ENCODE peak calls at places on chromosomes 1 and 21, in ten cellular contexts. One of them, this sample, is unnamed.
A peak's percentile ranks its signal among the peaks of the same experiment; 100 is the strongest.

GRCh38 chr1:155093938-155094621 is 15.4 kb downstream of the EFNA3 start:
- DNase-seq in RWPE1: no peak
- DNase-seq in coronary artery: no peak
- DNase-seq in AG10803: peak; percentile 41
- DNase-seq in CD4-positive, alpha-beta memory T cell: no peak
- DNase-seq in HAP-1: no peak
- DNase-seq in activated naive CD4-positive, alpha-beta T cell treated with anti-CD3 and anti-CD28 coated beads, Interleukin-2, amount 10 ng/mL, durations not matched to agents 7 days and 5 days: no peak
- DNase-seq in GM19239: no peak
- DNase-seq in NCI-H146: peak; percentile 59
- DNase-seq in mucosa of descending colon: peak; percentile 58
- DNase-seq in this sample: no peak

GRCh38 chr21:35652872-35653271 is 407.5 kb downstream of the SETD4 start:
- DNase-seq in RWPE1: no peak
- DNase-seq in coronary artery: no peak
- DNase-seq in AG10803: no peak
- DNase-seq in CD4-positive, alpha-beta memory T cell: no peak
- DNase-seq in HAP-1: no peak
- DNase-seq in activated naive CD4-positive, alpha-beta T cell treated with anti-CD3 and anti-CD28 coated beads, Interleukin-2, amount 10 ng/mL, durations not matched to agents 7 days and 5 days: no peak
- DNase-seq in GM19239: no peak
- DNase-seq in NCI-H146: no peak
- DNase-seq in mucosa of descending colon: no peak
- DNase-seq in this sample: no peak

GRCh38 chr1:79551321-79551720 is 544.8 kb upstream of the ADGRL4 start:
- DNase-seq in RWPE1: no peak
- DNase-seq in coronary artery: no peak
- DNase-seq in AG10803: peak; percentile 32
- DNase-seq in CD4-positive, alpha-beta memory T cell: no peak
- DNase-seq in HAP-1: no peak
- DNase-seq in activated naive CD4-positive, alpha-beta T cell treated with anti-CD3 and anti-CD28 coated beads, Interleukin-2, amount 10 ng/mL, durations not matched to agents 7 days and 5 days: no peak
- DNase-seq in GM19239: no peak
- DNase-seq in NCI-H146: no peak
- DNase-seq in mucosa of descending colon: no peak
- DNase-seq in this sample: no peak

GRCh38 chr1:33120436-33121231 is 39.7 kb downstream of the AZIN2 start:
- DNase-seq in RWPE1: peak; percentile 71
- DNase-seq in coronary artery: no peak
- DNase-seq in AG10803: no peak
- DNase-seq in CD4-positive, alpha-beta memory T cell: no peak
- DNase-seq in HAP-1: no peak
- DNase-seq in activated naive CD4-positive, alpha-beta T cell treated with anti-CD3 and anti-CD28 coated beads, Interleukin-2, amount 10 ng/mL, durations not matched to agents 7 days and 5 days: no peak
- DNase-seq in GM19239: no peak
- DNase-seq in NCI-H146: no peak
- DNase-seq in mucosa of descending colon: no peak
- DNase-seq in this sample: no peak

GRCh38 chr1:195791796-195792195 is 816.4 kb downstream of the KCNT2 start:
- DNase-seq in RWPE1: no peak
- DNase-seq in coronary artery: no peak
- DNase-seq in AG10803: no peak
- DNase-seq in CD4-positive, alpha-beta memory T cell: no peak
- DNase-seq in HAP-1: no peak
- DNase-seq in activated naive CD4-positive, alpha-beta T cell treated with anti-CD3 and anti-CD28 coated beads, Interleukin-2, amount 10 ng/mL, durations not matched to agents 7 days and 5 days: no peak
- DNase-seq in GM19239: no peak
- DNase-seq in NCI-H146: no peak
- DNase-seq in mucosa of descending colon: no peak
- DNase-seq in this sample: no peak

GRCh38 chr21:33412832-33413519 is 9.8 kb downstream of the IFNGR2 start:
- DNase-seq in RWPE1: no peak
- DNase-seq in coronary artery: no peak
- DNase-seq in AG10803: no peak
- DNase-seq in CD4-positive, alpha-beta memory T cell: no peak
- DNase-seq in HAP-1: no peak
- DNase-seq in activated naive CD4-positive, alpha-beta T cell treated with anti-CD3 and anti-CD28 coated beads, Interleukin-2, amount 10 ng/mL, durations not matched to agents 7 days and 5 days: no peak
- DNase-seq in GM19239: no peak
- DNase-seq in NCI-H146: no peak
- DNase-seq in mucosa of descending colon: peak; percentile 58
- DNase-seq in this sample: no peak

GRCh38 chr1:77834771-77835334 is 53.6 kb upstream of the NEXN start:
- DNase-seq in RWPE1: no peak
- DNase-seq in coronary artery: no peak
- DNase-seq in AG10803: peak; percentile 78
- DNase-seq in CD4-positive, alpha-beta memory T cell: no peak
- DNase-seq in HAP-1: no peak
- DNase-seq in activated naive CD4-positive, alpha-beta T cell treated with anti-CD3 and anti-CD28 coated beads, Interleukin-2, amount 10 ng/mL, durations not matched to agents 7 days and 5 days: no peak
- DNase-seq in GM19239: no peak
- DNase-seq in NCI-H146: peak; percentile 58
- DNase-seq in mucosa of descending colon: peak; percentile 70
- DNase-seq in this sample: no peak

GRCh38 chr1:154386643-154387352 is 18.3 kb upstream of the IL6R start:
- DNase-seq in RWPE1: no peak
- DNase-seq in coronary artery: no peak
- DNase-seq in AG10803: peak; percentile 13
- DNase-seq in CD4-positive, alpha-beta memory T cell: peak; percentile 67
- DNase-seq in HAP-1: no peak
- DNase-seq in activated naive CD4-positive, alpha-beta T cell treated with anti-CD3 and anti-CD28 coated beads, Interleukin-2, amount 10 ng/mL, durations not matched to agents 7 days and 5 days: peak; percentile 60
- DNase-seq in GM19239: no peak
- DNase-seq in NCI-H146: no peak
- DNase-seq in mucosa of descending colon: peak; percentile 57
- DNase-seq in this sample: no peak

GRCh38 chr1:8671313-8671917 is 146.0 kb downstream of the RERE start:
- DNase-seq in RWPE1: peak; percentile 62
- DNase-seq in coronary artery: no peak
- DNase-seq in AG10803: peak; percentile 75
- DNase-seq in CD4-positive, alpha-beta memory T cell: peak; percentile 22
- DNase-seq in HAP-1: peak; percentile 66
- DNase-seq in activated naive CD4-positive, alpha-beta T cell treated with anti-CD3 and anti-CD28 coated beads, Interleukin-2, amount 10 ng/mL, durations not matched to agents 7 days and 5 days: peak; percentile 32
- DNase-seq in GM19239: peak; percentile 28
- DNase-seq in NCI-H146: peak; percentile 54
- DNase-seq in mucosa of descending colon: peak; percentile 48
- DNase-seq in this sample: no peak

GRCh38 chr21:31554511-31555022 is 104.9 kb upstream of the SOD1 start:
- DNase-seq in RWPE1: peak; percentile 52
- DNase-seq in coronary artery: no peak
- DNase-seq in AG10803: no peak
- DNase-seq in CD4-positive, alpha-beta memory T cell: peak; percentile 3
- DNase-seq in HAP-1: peak; percentile 43
- DNase-seq in activated naive CD4-positive, alpha-beta T cell treated with anti-CD3 and anti-CD28 coated beads, Interleukin-2, amount 10 ng/mL, durations not matched to agents 7 days and 5 days: peak; percentile 46
- DNase-seq in GM19239: no peak
- DNase-seq in NCI-H146: no peak
- DNase-seq in mucosa of descending colon: no peak
- DNase-seq in this sample: no peak

GRCh38 chr1:222627232-222627631 is 9.3 kb downstream of the MIA3 start:
- DNase-seq in RWPE1: no peak
- DNase-seq in coronary artery: no peak
- DNase-seq in AG10803: peak; percentile 36
- DNase-seq in CD4-positive, alpha-beta memory T cell: no peak
- DNase-seq in HAP-1: no peak
- DNase-seq in activated naive CD4-positive, alpha-beta T cell treated with anti-CD3 and anti-CD28 coated beads, Interleukin-2, amount 10 ng/mL, durations not matched to agents 7 days and 5 days: no peak
- DNase-seq in GM19239: no peak
- DNase-seq in NCI-H146: no peak
- DNase-seq in mucosa of descending colon: no peak
- DNase-seq in this sample: no peak

GRCh38 chr1:179017383-179018326 is 8.0 kb upstream of the FAM20B start:
- DNase-seq in RWPE1: peak; percentile 60
- DNase-seq in coronary artery: no peak
- DNase-seq in AG10803: peak; percentile 31
- DNase-seq in CD4-positive, alpha-beta memory T cell: no peak
- DNase-seq in HAP-1: no peak
- DNase-seq in activated naive CD4-positive, alpha-beta T cell treated with anti-CD3 and anti-CD28 coated beads, Interleukin-2, amount 10 ng/mL, durations not matched to agents 7 days and 5 days: no peak
- DNase-seq in GM19239: no peak
- DNase-seq in NCI-H146: no peak
- DNase-seq in mucosa of descending colon: peak; percentile 53
- DNase-seq in this sample: no peak

GRCh38 chr1:51768971-51769601 is 109.4 kb downstream of the NRDC start:
- DNase-seq in RWPE1: peak; percentile 48
- DNase-seq in coronary artery: no peak
- DNase-seq in AG10803: peak; percentile 73
- DNase-seq in CD4-positive, alpha-beta memory T cell: peak; percentile 40
- DNase-seq in HAP-1: peak; percentile 66
- DNase-seq in activated naive CD4-positive, alpha-beta T cell treated with anti-CD3 and anti-CD28 coated beads, Interleukin-2, amount 10 ng/mL, durations not matched to agents 7 days and 5 days: peak; percentile 31
- DNase-seq in GM19239: peak; percentile 29
- DNase-seq in NCI-H146: peak; percentile 53
- DNase-seq in mucosa of descending colon: peak; percentile 38
- DNase-seq in this sample: no peak

GRCh38 chr1:53942149-53942957 is 3.1 kb downstream of the IFT25 start:
- DNase-seq in RWPE1: no peak
- DNase-seq in coronary artery: no peak
- DNase-seq in AG10803: no peak
- DNase-seq in CD4-positive, alpha-beta memory T cell: no peak
- DNase-seq in HAP-1: no peak
- DNase-seq in activated naive CD4-positive, alpha-beta T cell treated with anti-CD3 and anti-CD28 coated beads, Interleukin-2, amount 10 ng/mL, durations not matched to agents 7 days and 5 days: no peak
- DNase-seq in GM19239: no peak
- DNase-seq in NCI-H146: no peak
- DNase-seq in mucosa of descending colon: no peak
- DNase-seq in this sample: no peak

GRCh38 chr1:171911506-171911905 is 70.2 kb downstream of the DNM3 start:
- DNase-seq in RWPE1: no peak
- DNase-seq in coronary artery: no peak
- DNase-seq in AG10803: no peak
- DNase-seq in CD4-positive, alpha-beta memory T cell: no peak
- DNase-seq in HAP-1: no peak
- DNase-seq in activated naive CD4-positive, alpha-beta T cell treated with anti-CD3 and anti-CD28 coated beads, Interleukin-2, amount 10 ng/mL, durations not matched to agents 7 days and 5 days: no peak
- DNase-seq in GM19239: no peak
- DNase-seq in NCI-H146: no peak
- DNase-seq in mucosa of descending colon: no peak
- DNase-seq in this sample: no peak

GRCh38 chr1:196873385-196873784 is 14.5 kb upstream of the CFHR4 start:
- DNase-seq in RWPE1: no peak
- DNase-seq in coronary artery: no peak
- DNase-seq in AG10803: no peak
- DNase-seq in CD4-positive, alpha-beta memory T cell: no peak
- DNase-seq in HAP-1: no peak
- DNase-seq in activated naive CD4-positive, alpha-beta T cell treated with anti-CD3 and anti-CD28 coated beads, Interleukin-2, amount 10 ng/mL, durations not matched to agents 7 days and 5 days: no peak
- DNase-seq in GM19239: no peak
- DNase-seq in NCI-H146: no peak
- DNase-seq in mucosa of descending colon: no peak
- DNase-seq in this sample: no peak

GRCh38 chr1:66256629-66257575 is 277.1 kb upstream of the SGIP1 start:
- DNase-seq in RWPE1: no peak
- DNase-seq in coronary artery: no peak
- DNase-seq in AG10803: no peak
- DNase-seq in CD4-positive, alpha-beta memory T cell: no peak
- DNase-seq in HAP-1: peak; percentile 97
- DNase-seq in activated naive CD4-positive, alpha-beta T cell treated with anti-CD3 and anti-CD28 coated beads, Interleukin-2, amount 10 ng/mL, durations not matched to agents 7 days and 5 days: no peak
- DNase-seq in GM19239: no peak
- DNase-seq in NCI-H146: no peak
- DNase-seq in mucosa of descending colon: no peak
- DNase-seq in this sample: no peak

GRCh38 chr1:18091660-18092446 is 15.7 kb upstream of the IGSF21 start:
- DNase-seq in RWPE1: peak; percentile 33
- DNase-seq in coronary artery: no peak
- DNase-seq in AG10803: peak; percentile 75
- DNase-seq in CD4-positive, alpha-beta memory T cell: no peak
- DNase-seq in HAP-1: no peak
- DNase-seq in activated naive CD4-positive, alpha-beta T cell treated with anti-CD3 and anti-CD28 coated beads, Interleukin-2, amount 10 ng/mL, durations not matched to agents 7 days and 5 days: no peak
- DNase-seq in GM19239: no peak
- DNase-seq in NCI-H146: no peak
- DNase-seq in mucosa of descending colon: no peak
- DNase-seq in this sample: no peak

GRCh38 chr21:16124397-16125130 is 394.8 kb downstream of the USP25 start:
- DNase-seq in RWPE1: peak; percentile 68
- DNase-seq in coronary artery: no peak
- DNase-seq in AG10803: peak; percentile 90
- DNase-seq in CD4-positive, alpha-beta memory T cell: no peak
- DNase-seq in HAP-1: no peak
- DNase-seq in activated naive CD4-positive, alpha-beta T cell treated with anti-CD3 and anti-CD28 coated beads, Interleukin-2, amount 10 ng/mL, durations not matched to agents 7 days and 5 days: no peak
- DNase-seq in GM19239: no peak
- DNase-seq in NCI-H146: no peak
- DNase-seq in mucosa of descending colon: no peak
- DNase-seq in this sample: no peak

GRCh38 chr1:176517484-176517883 is 54.5 kb downstream of the PAPPA2 start:
- DNase-seq in RWPE1: peak; percentile 23
- DNase-seq in coronary artery: no peak
- DNase-seq in AG10803: peak; percentile 19
- DNase-seq in CD4-positive, alpha-beta memory T cell: no peak
- DNase-seq in HAP-1: no peak
- DNase-seq in activated naive CD4-positive, alpha-beta T cell treated with anti-CD3 and anti-CD28 coated beads, Interleukin-2, amount 10 ng/mL, durations not matched to agents 7 days and 5 days: no peak
- DNase-seq in GM19239: no peak
- DNase-seq in NCI-H146: no peak
- DNase-seq in mucosa of descending colon: no peak
- DNase-seq in this sample: no peak

GRCh38 chr1:191026828-191027227 is 549.2 kb upstream of the BRINP3 start:
- DNase-seq in RWPE1: no peak
- DNase-seq in coronary artery: no peak
- DNase-seq in AG10803: no peak
- DNase-seq in CD4-positive, alpha-beta memory T cell: no peak
- DNase-seq in HAP-1: no peak
- DNase-seq in activated naive CD4-positive, alpha-beta T cell treated with anti-CD3 and anti-CD28 coated beads, Interleukin-2, amount 10 ng/mL, durations not matched to agents 7 days and 5 days: no peak
- DNase-seq in GM19239: no peak
- DNase-seq in NCI-H146: no peak
- DNase-seq in mucosa of descending colon: no peak
- DNase-seq in this sample: no peak

GRCh38 chr1:159204791-159205141 is at the start of gene ACKR1:
- DNase-seq in RWPE1: no peak
- DNase-seq in coronary artery: no peak
- DNase-seq in AG10803: no peak
- DNase-seq in CD4-positive, alpha-beta memory T cell: no peak
- DNase-seq in HAP-1: no peak
- DNase-seq in activated naive CD4-positive, alpha-beta T cell treated with anti-CD3 and anti-CD28 coated beads, Interleukin-2, amount 10 ng/mL, durations not matched to agents 7 days and 5 days: no peak
- DNase-seq in GM19239: no peak
- DNase-seq in NCI-H146: no peak
- DNase-seq in mucosa of descending colon: no peak
- DNase-seq in this sample: no peak

GRCh38 chr1:232718928-232719927 is 86.0 kb upstream of the MAP10 start:
- DNase-seq in RWPE1: no peak
- DNase-seq in coronary artery: no peak
- DNase-seq in AG10803: no peak
- DNase-seq in CD4-positive, alpha-beta memory T cell: no peak
- DNase-seq in HAP-1: no peak
- DNase-seq in activated naive CD4-positive, alpha-beta T cell treated with anti-CD3 and anti-CD28 coated beads, Interleukin-2, amount 10 ng/mL, durations not matched to agents 7 days and 5 days: no peak
- DNase-seq in GM19239: no peak
- DNase-seq in NCI-H146: peak; percentile 4
- DNase-seq in mucosa of descending colon: no peak
- DNase-seq in this sample: no peak

GRCh38 chr1:6170742-6171201 is 9.3 kb downstream of the CHD5 start:
- DNase-seq in RWPE1: no peak
- DNase-seq in coronary artery: no peak
- DNase-seq in AG10803: peak; percentile 26
- DNase-seq in CD4-positive, alpha-beta memory T cell: no peak
- DNase-seq in HAP-1: no peak
- DNase-seq in activated naive CD4-positive, alpha-beta T cell treated with anti-CD3 and anti-CD28 coated beads, Interleukin-2, amount 10 ng/mL, durations not matched to agents 7 days and 5 days: no peak
- DNase-seq in GM19239: no peak
- DNase-seq in NCI-H146: no peak
- DNase-seq in mucosa of descending colon: no peak
- DNase-seq in this sample: no peak

GRCh38 chr1:54971317-54971791 is 9.1 kb upstream of the TMEM61 start:
- DNase-seq in RWPE1: peak; percentile 83
- DNase-seq in coronary artery: peak; percentile 29
- DNase-seq in AG10803: no peak
- DNase-seq in CD4-positive, alpha-beta memory T cell: no peak
- DNase-seq in HAP-1: no peak
- DNase-seq in activated naive CD4-positive, alpha-beta T cell treated with anti-CD3 and anti-CD28 coated beads, Interleukin-2, amount 10 ng/mL, durations not matched to agents 7 days and 5 days: no peak
- DNase-seq in GM19239: no peak
- DNase-seq in NCI-H146: no peak
- DNase-seq in mucosa of descending colon: no peak
- DNase-seq in this sample: peak; percentile 67

GRCh38 chr21:31374430-31374829 is 30.4 kb upstream of the TIAM1 start:
- DNase-seq in RWPE1: no peak
- DNase-seq in coronary artery: no peak
- DNase-seq in AG10803: no peak
- DNase-seq in CD4-positive, alpha-beta memory T cell: no peak
- DNase-seq in HAP-1: no peak
- DNase-seq in activated naive CD4-positive, alpha-beta T cell treated with anti-CD3 and anti-CD28 coated beads, Interleukin-2, amount 10 ng/mL, durations not matched to agents 7 days and 5 days: no peak
- DNase-seq in GM19239: no peak
- DNase-seq in NCI-H146: no peak
- DNase-seq in mucosa of descending colon: no peak
- DNase-seq in this sample: no peak

GRCh38 chr21:14762734-14763694 is 216.9 kb upstream of the SAMSN1 start:
- DNase-seq in RWPE1: no peak
- DNase-seq in coronary artery: no peak
- DNase-seq in AG10803: no peak
- DNase-seq in CD4-positive, alpha-beta memory T cell: peak; percentile 8
- DNase-seq in HAP-1: no peak
- DNase-seq in activated naive CD4-positive, alpha-beta T cell treated with anti-CD3 and anti-CD28 coated beads, Interleukin-2, amount 10 ng/mL, durations not matched to agents 7 days and 5 days: no peak
- DNase-seq in GM19239: peak; percentile 30
- DNase-seq in NCI-H146: no peak
- DNase-seq in mucosa of descending colon: no peak
- DNase-seq in this sample: no peak

GRCh38 chr1:22870201-22870871 is 102.3 kb downstream of the LACTBL1 start:
- DNase-seq in RWPE1: no peak
- DNase-seq in coronary artery: no peak
- DNase-seq in AG10803: no peak
- DNase-seq in CD4-positive, alpha-beta memory T cell: no peak
- DNase-seq in HAP-1: no peak
- DNase-seq in activated naive CD4-positive, alpha-beta T cell treated with anti-CD3 and anti-CD28 coated beads, Interleukin-2, amount 10 ng/mL, durations not matched to agents 7 days and 5 days: no peak
- DNase-seq in GM19239: no peak
- DNase-seq in NCI-H146: no peak
- DNase-seq in mucosa of descending colon: no peak
- DNase-seq in this sample: no peak